ENCODE peak calls at places on chromosome 21, in five cellular contexts. N, R, C, V and X are unnamed samples.

GRCh38 chr21:15141236-15141970 is 76.6 kb upstream of the NRIP1 start:
- DNase-seq in N (no peak), R (no peak), C (peak), V (no peak), X (no peak)

GRCh38 chr21:21715286-21715969 is 717.2 kb downstream of the NCAM2 start:
- DNase-seq in N (peak), R (no peak), C (no peak), V (no peak), X (peak)

GRCh38 chr21:41121785-41122415 is 46.1 kb upstream of the BACE2 start:
- DNase-seq in N (peak), R (peak), C (peak), V (peak), X (peak)

GRCh38 chr21:17476006-17476405 is 36.8 kb upstream of the CXADR start:
- DNase-seq in N (no peak), R (peak), C (no peak), V (no peak), X (no peak)

GRCh38 chr21:37469441-37469840 is 102.9 kb downstream of the DYRK1A start:
- DNase-seq in N (no peak), R (no peak), C (no peak), V (no peak), X (no peak)

GRCh38 chr21:15669247-15669646 is 60.5 kb upstream of the USP25 start:
- DNase-seq in N (peak), R (no peak), C (no peak), V (no peak), X (peak)

GRCh38 chr21:25963186-25963585 is 207.4 kb downstream of the APP start:
- DNase-seq in N (peak), R (peak), C (peak), V (no peak), X (peak)

GRCh38 chr21:33088384-33088783 is 18.4 kb downstream of the OLIG1 start:
- DNase-seq in N (no peak), R (no peak), C (no peak), V (no peak), X (no peak)

GRCh38 chr21:34023691-34024381 is 49.5 kb upstream of the MRPS6 start:
- DNase-seq in N (no peak), R (no peak), C (no peak), V (no peak), X (no peak)

DNA sequence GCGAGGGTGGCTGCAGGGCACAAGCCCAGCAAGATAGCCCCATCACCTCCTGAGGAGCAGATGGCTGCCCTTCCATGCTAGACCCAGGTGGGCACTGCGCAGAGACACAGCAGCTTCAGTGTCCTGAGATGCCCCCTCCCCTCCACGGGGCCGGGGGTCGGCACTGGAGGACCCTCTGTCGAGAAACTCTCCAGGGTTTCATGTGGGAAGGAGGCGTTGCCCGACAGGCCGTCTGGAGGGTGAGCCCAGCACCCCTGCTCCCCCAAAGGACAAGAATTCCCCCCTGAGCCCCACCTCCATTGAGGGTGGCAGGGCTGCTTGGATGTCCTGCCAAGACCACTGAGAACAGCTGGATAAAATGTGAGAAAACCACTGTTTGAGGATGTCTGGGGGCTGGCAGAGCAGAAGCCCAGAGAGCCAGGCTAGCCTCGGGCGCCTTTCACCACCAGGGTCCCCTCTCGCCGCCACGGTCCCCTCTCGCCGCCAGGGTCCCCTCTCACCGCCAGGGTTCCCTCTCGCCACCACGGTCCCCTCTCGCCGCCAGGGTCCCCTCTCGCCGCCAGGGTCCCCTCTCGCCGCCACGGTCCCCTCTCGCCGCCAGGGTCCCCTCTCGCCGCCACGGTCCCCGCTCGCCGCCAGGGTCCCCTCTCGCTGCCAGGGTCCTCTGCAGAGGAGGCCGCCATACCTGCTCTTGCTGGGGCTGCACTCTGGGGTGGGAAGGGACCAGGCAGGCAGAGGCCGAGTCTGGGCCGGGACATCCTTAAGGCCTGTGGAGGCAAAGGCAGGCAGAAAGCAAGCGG is 44.2 kb downstream of the SLC19A1 start:
- DNase-seq in N (no peak), R (peak), C (no peak), V (no peak), X (no peak)
- TF ChIP-seq CTCF in N (no peak), R (no peak), C (no peak), V (no peak), X (no peak)

GRCh38 chr21:42585881-42586280 is 67.5 kb upstream of the PDE9A start:
- DNase-seq in N (no peak), R (no peak), C (no peak), V (no peak), X (no peak)

GRCh38 chr21:42582422-42583149 is 68.9 kb downstream of the SLC37A1 start:
- DNase-seq in N (no peak), R (no peak), C (no peak), V (no peak), X (no peak)

GRCh38 chr21:42586406-42586805 is 67.0 kb upstream of the PDE9A start:
- DNase-seq in N (no peak), R (no peak), C (no peak), V (no peak), X (no peak)

GRCh38 chr21:42583150-42583991 is 69.7 kb downstream of the SLC37A1 start:
- DNase-seq in N (no peak), R (no peak), C (no peak), V (no peak), X (no peak)

GRCh38 chr21:42583992-42584641 is 69.3 kb upstream of the PDE9A start:
- DNase-seq in N (no peak), R (no peak), C (no peak), V (no peak), X (no peak)
- TF ChIP-seq CTCF in N (no peak), R (no peak), C (no peak), V (no peak), X (no peak)

GRCh38 chr21:31514598-31514997 is 144.9 kb upstream of the SOD1 start:
- DNase-seq in N (no peak), R (no peak), C (no peak), V (no peak), X (no peak)
- TF ChIP-seq CTCF in N (no peak), R (no peak), C (no peak), V (peak), X (no peak)

DNA sequence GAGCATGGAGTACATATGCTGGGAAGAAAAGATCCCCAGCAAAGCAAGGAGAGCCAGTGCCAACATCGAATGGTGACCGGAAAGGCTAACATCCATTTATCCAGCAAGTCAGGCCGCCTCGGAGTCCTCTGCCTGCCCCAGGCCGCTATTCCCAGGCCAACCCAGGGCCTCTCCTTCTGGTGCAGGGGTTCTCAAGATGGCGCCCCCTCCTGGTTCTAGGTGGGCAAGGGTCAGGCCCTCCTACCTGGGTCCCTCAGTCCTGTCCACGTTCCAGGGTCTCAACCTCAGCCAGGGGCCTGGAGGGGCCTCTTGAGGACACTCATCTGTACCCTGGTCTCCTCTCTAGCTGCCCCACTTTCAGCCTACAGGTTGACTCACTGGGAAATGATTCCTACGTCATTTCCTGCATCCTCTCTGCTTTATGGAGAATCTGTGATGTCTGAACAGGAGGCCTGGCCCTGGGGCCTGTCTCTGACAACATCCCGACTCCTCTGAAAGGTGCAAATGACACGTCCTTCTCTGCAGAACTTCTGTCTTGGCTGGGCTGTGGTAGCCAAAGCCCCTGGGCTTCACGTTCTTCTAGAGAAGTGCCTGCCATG is 145.3 kb downstream of the PSMG1 start:
- DNase-seq in N (peak), R (no peak), C (no peak), V (no peak), X (peak)
- TF ChIP-seq CTCF in N (no peak), R (no peak), C (no peak), V (peak), X (peak)